ENCODE peak calls at places on chromosomes 16 and 17, in eight cellular contexts. U is Peyer's patch, P is T-cell, Z is chondrocyte, T is RPMI7951, W is A172, L is testis, M is HT-29. D is an unnamed sample.

GRCh38 chr16:31108035-31108793 is at the start of gene BCKDK:
- DNase-seq in U (peak), P (peak), Z (no peak), T (peak), W (peak), L (peak), M (peak), D (peak)

GRCh38 chr17:43337684-43338428 is 60.9 kb upstream of the ARL4D start:
- DNase-seq in U (no peak), P (no peak), Z (no peak), T (no peak), W (no peak), L (no peak), M (no peak), D (no peak)

GRCh38 chr16:819336-819735 is 18.8 kb upstream of the GNG13 start:
- DNase-seq in U (no peak), P (peak), Z (no peak), T (no peak), W (no peak), L (no peak), M (no peak), D (peak)

GRCh38 chr17:38333635-38334295 is 10.0 kb downstream of the GPR179 start:
- DNase-seq in U (peak), P (no peak), Z (no peak), T (no peak), W (peak), L (peak), M (peak), D (peak)

GRCh38 chr17:62792122-62792800 is 15.9 kb downstream of the MARCHF10 start:
- DNase-seq in U (no peak), P (no peak), Z (no peak), T (peak), W (peak), L (no peak), M (no peak), D (no peak)

GRCh38 chr16:26672206-26672605 is 394.5 kb upstream of the C16orf82 start:
- DNase-seq in U (no peak), P (no peak), Z (no peak), T (no peak), W (no peak), L (no peak), M (no peak), D (no peak)

GRCh38 chr17:17376362-17376761 is 73.2 kb downstream of the NT5M start:
- DNase-seq in U (no peak), P (no peak), Z (no peak), T (no peak), W (no peak), L (no peak), M (no peak), D (no peak)

GRCh38 chr16:89723279-89724250 is 2.2 kb downstream of the ZNF276 start:
- DNase-seq in U (no peak), P (peak), Z (no peak), T (peak), W (no peak), L (peak), M (no peak), D (peak)

GRCh38 chr16:15403392-15403995 is 7.9 kb downstream of the MPV17L start:
- DNase-seq in U (no peak), P (no peak), Z (no peak), T (peak), W (no peak), L (no peak), M (no peak), D (no peak)

GRCh38 chr16:57091990-57092785 is at the start of gene CPNE2:
- DNase-seq in U (peak), P (no peak), Z (no peak), T (peak), W (no peak), L (peak), M (peak), D (peak)

GRCh38 chr17:77995146-77995852 is 36.8 kb downstream of the TNRC6C start:
- DNase-seq in U (no peak), P (no peak), Z (no peak), T (no peak), W (no peak), L (no peak), M (no peak), D (no peak)

GRCh38 chr16:78895661-78896060 is 704.9 kb downstream of the MAF start:
- DNase-seq in U (no peak), P (no peak), Z (no peak), T (no peak), W (no peak), L (no peak), M (no peak), D (no peak)

GRCh38 chr16:24344791-24345190 is 88.7 kb downstream of the CACNG3 start:
- DNase-seq in U (no peak), P (no peak), Z (no peak), T (no peak), W (no peak), L (no peak), M (no peak), D (no peak)

GRCh38 chr17:65064452-65065019 is 8.0 kb upstream of the GNA13 start:
- DNase-seq in U (no peak), P (no peak), Z (no peak), T (peak), W (peak), L (no peak), M (no peak), D (no peak)

GRCh38 chr17:73643012-73643845 is 1.0 kb downstream of the SDK2 start:
- DNase-seq in U (peak), P (no peak), Z (no peak), T (no peak), W (no peak), L (peak), M (no peak), D (no peak)

GRCh38 chr16:90031931-90032663 is 12.8 kb upstream of the DBNDD1 start:
- DNase-seq in U (no peak), P (no peak), Z (no peak), T (peak), W (no peak), L (no peak), M (no peak), D (no peak)

GRCh38 chr17:33944412-33944811 is 310.7 kb upstream of the CCL2 start:
- DNase-seq in U (no peak), P (no peak), Z (no peak), T (no peak), W (no peak), L (no peak), M (no peak), D (no peak)

GRCh38 chr17:77222356-77222755 is 81.6 kb downstream of the SEC14L1 start:
- DNase-seq in U (no peak), P (no peak), Z (peak), T (no peak), W (no peak), L (no peak), M (no peak), D (no peak)

GRCh38 chr16:66695935-66696668 is 441 bp downstream of the CMTM4 start:
- DNase-seq in U (peak), P (no peak), Z (no peak), T (no peak), W (no peak), L (peak), M (peak), D (no peak)

GRCh38 chr17:79192503-79193500 is 118.2 kb downstream of the ENGASE start:
- DNase-seq in U (no peak), P (no peak), Z (no peak), T (peak), W (peak), L (peak), M (peak), D (peak)

GRCh38 chr17:81040791-81041337 is 5.9 kb downstream of the BAIAP2 start:
- DNase-seq in U (no peak), P (no peak), Z (no peak), T (peak), W (peak), L (no peak), M (no peak), D (no peak)

GRCh38 chr16:89374393-89374948 is 115.9 kb downstream of the ANKRD11 start:
- DNase-seq in U (no peak), P (no peak), Z (peak), T (peak), W (no peak), L (no peak), M (no peak), D (no peak)

GRCh38 chr16:82653550-82654511 is 27.1 kb downstream of the CDH13 start:
- DNase-seq in U (no peak), P (peak), Z (no peak), T (peak), W (peak), L (no peak), M (peak), D (peak)

GRCh38 chr17:7136266-7136877 is 21.8 kb upstream of the ASGR2 start:
- DNase-seq in U (peak), P (peak), Z (no peak), T (peak), W (peak), L (peak), M (peak), D (peak)

GRCh38 chr16:19472487-19472886 is 49.4 kb downstream of the GDE1 start:
- DNase-seq in U (no peak), P (no peak), Z (no peak), T (no peak), W (no peak), L (no peak), M (no peak), D (no peak)

GRCh38 chr17:39608142-39608541 is 422 bp upstream of the NEUROD2 start:
- DNase-seq in U (no peak), P (no peak), Z (no peak), T (no peak), W (no peak), L (no peak), M (no peak), D (no peak)

GRCh38 chr17:79840204-79840988 is 1.2 kb upstream of the CBX4 start:
- DNase-seq in U (peak), P (no peak), Z (no peak), T (no peak), W (no peak), L (peak), M (no peak), D (no peak)

D was measured in activated T-helper 2 cell treated with anti-CD3 and anti-CD28 coated beads, Interferon-gamma antibody, Interleukin-2, Interleukin-4, amounts not matched to agents 10 μg/mL and 5 μg/mL and 100 μg/mL, durations not matched to agents 14 hours and 24 hours and 36 hours.